ENCODE peak calls at places on chromosomes 4 and X, in eight cellular contexts. One of them, this sample, is unnamed. For H3K27me3, the result is how much of the 10 kb centered on the place peaks cover.

GRCh38 chrX:53452812-53453211 is 18.6 kb upstream of the HSD17B10 start:
- DNase-seq in ovary: no peak
- DNase-seq in H7: no peak
- DNase-seq in uterus: no peak
- DNase-seq in NT2/D1: no peak
- DNase-seq in CD8-positive, alpha-beta T cell: no peak
- DNase-seq in testis: no peak
- DNase-seq in brain microvascular endothelial cell: no peak
- DNase-seq in this sample: no peak

GRCh38 chrX:46683023-46683422 is 75.9 kb downstream of the SLC9A7 start:
- DNase-seq in ovary: no peak
- DNase-seq in H7: no peak
- DNase-seq in uterus: no peak
- DNase-seq in NT2/D1: no peak
- DNase-seq in CD8-positive, alpha-beta T cell: no peak
- DNase-seq in testis: no peak
- DNase-seq in brain microvascular endothelial cell: no peak
- DNase-seq in this sample: no peak

GRCh38 chr4:40592034-40592433 is 37.6 kb downstream of the RBM47 start:
- DNase-seq in ovary: no peak
- DNase-seq in H7: no peak
- DNase-seq in uterus: no peak
- DNase-seq in NT2/D1: no peak
- DNase-seq in CD8-positive, alpha-beta T cell: no peak
- DNase-seq in testis: no peak
- DNase-seq in brain microvascular endothelial cell: no peak
- DNase-seq in this sample: no peak

GRCh38 chrX:72306085-72306801 is 529 bp upstream of the CITED1 start:
- DNase-seq in ovary: no peak
- DNase-seq in H7: peak
- DNase-seq in uterus: no peak
- DNase-seq in NT2/D1: no peak
- DNase-seq in CD8-positive, alpha-beta T cell: no peak
- DNase-seq in testis: no peak
- DNase-seq in brain microvascular endothelial cell: no peak
- DNase-seq in this sample: no peak

GRCh38 chr4:122643257-122643656 is 22.4 kb upstream of the IL21 start:
- DNase-seq in ovary: no peak
- DNase-seq in H7: no peak
- DNase-seq in uterus: no peak
- DNase-seq in NT2/D1: no peak
- DNase-seq in CD8-positive, alpha-beta T cell: no peak
- DNase-seq in testis: no peak
- DNase-seq in brain microvascular endothelial cell: no peak
- DNase-seq in this sample: no peak

GRCh38 chr4:110005461-110006056 is 92.9 kb downstream of the EGF start:
- DNase-seq in ovary: no peak
- DNase-seq in H7: peak
- DNase-seq in uterus: no peak
- DNase-seq in NT2/D1: peak
- DNase-seq in CD8-positive, alpha-beta T cell: no peak
- DNase-seq in testis: no peak
- DNase-seq in brain microvascular endothelial cell: peak
- DNase-seq in this sample: no peak

GRCh38 chr4:38179690-38180299 is 219.6 kb downstream of the PTTG2 start:
- DNase-seq in ovary: peak
- DNase-seq in H7: peak
- DNase-seq in uterus: peak
- DNase-seq in NT2/D1: peak
- DNase-seq in CD8-positive, alpha-beta T cell: peak
- DNase-seq in testis: peak
- DNase-seq in brain microvascular endothelial cell: peak
- DNase-seq in this sample: peak

GRCh38 chr4:68748181-68748981 is 67.4 kb upstream of the UGT2B10 start:
- DNase-seq in ovary: no peak
- DNase-seq in H7: no peak
- DNase-seq in uterus: no peak
- DNase-seq in NT2/D1: no peak
- DNase-seq in CD8-positive, alpha-beta T cell: no peak
- DNase-seq in testis: no peak
- DNase-seq in brain microvascular endothelial cell: no peak
- DNase-seq in this sample: no peak

GRCh38 chrX:16290997-16291396 is 123.7 kb downstream of the MAGEB17 start:
- DNase-seq in ovary: no peak
- DNase-seq in H7: no peak
- DNase-seq in uterus: no peak
- DNase-seq in NT2/D1: no peak
- DNase-seq in CD8-positive, alpha-beta T cell: no peak
- DNase-seq in testis: no peak
- DNase-seq in brain microvascular endothelial cell: no peak
- DNase-seq in this sample: no peak

GRCh38 chrX:70656304-70656703 is 211.7 kb downstream of the DLG3 start:
- DNase-seq in ovary: no peak
- DNase-seq in H7: no peak
- DNase-seq in uterus: no peak
- DNase-seq in NT2/D1: no peak
- DNase-seq in CD8-positive, alpha-beta T cell: no peak
- DNase-seq in testis: no peak
- DNase-seq in brain microvascular endothelial cell: no peak
- DNase-seq in this sample: no peak

GRCh38 chr4:121072836-121073362 is 564 bp upstream of the NDNF start:
- DNase-seq in ovary: no peak
- DNase-seq in H7: peak
- DNase-seq in uterus: no peak
- DNase-seq in NT2/D1: no peak
- DNase-seq in CD8-positive, alpha-beta T cell: no peak
- DNase-seq in testis: peak
- DNase-seq in brain microvascular endothelial cell: no peak
- DNase-seq in this sample: no peak

GRCh38 chrX:71941771-71942170 is 31.1 kb downstream of the NHSL2 start:
- DNase-seq in ovary: peak
- DNase-seq in H7: peak
- DNase-seq in uterus: peak
- DNase-seq in NT2/D1: peak
- DNase-seq in CD8-positive, alpha-beta T cell: no peak
- DNase-seq in testis: no peak
- DNase-seq in brain microvascular endothelial cell: peak
- DNase-seq in this sample: no peak

GRCh38 chr4:46946914-46947313 is 37.9 kb upstream of the COX7B2 start:
- DNase-seq in ovary: no peak
- DNase-seq in H7: no peak
- DNase-seq in uterus: no peak
- DNase-seq in NT2/D1: no peak
- DNase-seq in CD8-positive, alpha-beta T cell: no peak
- DNase-seq in testis: no peak
- DNase-seq in brain microvascular endothelial cell: peak
- DNase-seq in this sample: no peak

DNA sequence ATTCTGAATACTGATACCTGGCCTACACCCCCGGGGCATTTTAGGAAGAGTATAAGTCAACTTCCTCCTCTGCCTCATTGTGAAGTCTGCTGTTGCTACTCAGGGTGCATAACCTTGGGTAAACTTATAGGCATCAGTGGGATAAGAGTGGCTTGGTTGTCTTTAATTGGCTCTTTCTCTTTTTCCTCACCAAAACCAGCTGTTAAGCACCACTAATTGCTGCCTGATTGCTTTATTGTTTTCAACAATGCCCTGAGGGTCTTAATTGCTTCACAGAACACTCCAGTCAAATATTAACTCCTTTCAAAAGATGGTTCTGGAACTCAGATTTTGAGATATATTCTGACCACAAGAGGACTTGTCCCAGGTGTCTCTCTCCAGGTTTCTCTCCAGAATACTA is 337.0 kb upstream of the MAGEB16 start:
- DNase-seq in ovary: no peak
- DNase-seq in H7: no peak
- DNase-seq in uterus: no peak
- DNase-seq in NT2/D1: no peak
- DNase-seq in CD8-positive, alpha-beta T cell: no peak
- DNase-seq in testis: no peak
- DNase-seq in brain microvascular endothelial cell: no peak
- DNase-seq in this sample: no peak
- H3K27me3 ChIP-seq in ovary: under half
- H3K27me3 ChIP-seq in H7: under half
- H3K27me3 ChIP-seq in uterus: under half
- H3K27me3 ChIP-seq in NT2/D1: under half
- H3K27me3 ChIP-seq in CD8-positive, alpha-beta T cell: under half
- H3K27me3 ChIP-seq in testis: under half
- H3K27me3 ChIP-seq in brain microvascular endothelial cell: under half
- H3K27me3 ChIP-seq in this sample: under half

GRCh38 chr4:146650034-146650433 is 11.3 kb downstream of the POU4F2 start:
- DNase-seq in ovary: no peak
- DNase-seq in H7: no peak
- DNase-seq in uterus: no peak
- DNase-seq in NT2/D1: no peak
- DNase-seq in CD8-positive, alpha-beta T cell: no peak
- DNase-seq in testis: no peak
- DNase-seq in brain microvascular endothelial cell: no peak
- DNase-seq in this sample: no peak

GRCh38 chr4:146648384-146648783 is 9.7 kb downstream of the POU4F2 start:
- DNase-seq in ovary: no peak
- DNase-seq in H7: peak
- DNase-seq in uterus: no peak
- DNase-seq in NT2/D1: no peak
- DNase-seq in CD8-positive, alpha-beta T cell: no peak
- DNase-seq in testis: no peak
- DNase-seq in brain microvascular endothelial cell: no peak
- DNase-seq in this sample: no peak

GRCh38 chr4:146649232-146649631 is 10.5 kb downstream of the POU4F2 start:
- DNase-seq in ovary: no peak
- DNase-seq in H7: no peak
- DNase-seq in uterus: no peak
- DNase-seq in NT2/D1: no peak
- DNase-seq in CD8-positive, alpha-beta T cell: no peak
- DNase-seq in testis: no peak
- DNase-seq in brain microvascular endothelial cell: no peak
- DNase-seq in this sample: no peak

GRCh38 chr4:146646601-146647000 is 7.9 kb downstream of the POU4F2 start:
- DNase-seq in ovary: no peak
- DNase-seq in H7: no peak
- DNase-seq in uterus: no peak
- DNase-seq in NT2/D1: no peak
- DNase-seq in CD8-positive, alpha-beta T cell: no peak
- DNase-seq in testis: no peak
- DNase-seq in brain microvascular endothelial cell: no peak
- DNase-seq in this sample: no peak

GRCh38 chr4:146647615-146648383 is 9.1 kb downstream of the POU4F2 start:
- DNase-seq in ovary: no peak
- DNase-seq in H7: peak
- DNase-seq in uterus: no peak
- DNase-seq in NT2/D1: no peak
- DNase-seq in CD8-positive, alpha-beta T cell: no peak
- DNase-seq in testis: no peak
- DNase-seq in brain microvascular endothelial cell: no peak
- DNase-seq in this sample: no peak
- H3K27me3 ChIP-seq in ovary: under half
- H3K27me3 ChIP-seq in H7: half or more
- H3K27me3 ChIP-seq in uterus: under half
- H3K27me3 ChIP-seq in NT2/D1: half or more
- H3K27me3 ChIP-seq in CD8-positive, alpha-beta T cell: under half
- H3K27me3 ChIP-seq in testis: under half
- H3K27me3 ChIP-seq in brain microvascular endothelial cell: half or more
- H3K27me3 ChIP-seq in this sample: under half

DNA sequence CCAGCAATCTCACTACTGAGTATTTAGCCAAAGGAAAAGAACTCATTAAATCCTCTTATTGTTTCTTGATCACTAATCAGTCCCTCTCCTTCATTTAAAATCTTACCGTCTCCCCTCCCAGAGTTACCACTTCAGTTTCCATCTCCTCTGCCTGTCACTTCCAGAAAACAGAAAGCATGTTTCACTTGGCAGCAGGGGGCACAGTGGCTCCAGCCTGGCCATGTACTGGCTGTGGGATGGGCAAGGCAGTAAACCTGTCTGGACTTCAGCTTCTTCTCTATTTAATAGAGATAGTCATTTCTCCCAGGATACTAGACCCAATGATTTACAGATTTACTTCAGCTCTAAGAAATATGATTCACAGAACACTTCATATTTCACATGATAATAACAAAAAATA is 63.2 kb downstream of the CD40LG start:
- DNase-seq in ovary: peak
- DNase-seq in H7: peak
- DNase-seq in uterus: peak
- DNase-seq in NT2/D1: no peak
- DNase-seq in CD8-positive, alpha-beta T cell: no peak
- DNase-seq in testis: peak
- DNase-seq in brain microvascular endothelial cell: peak
- DNase-seq in this sample: peak
- H3K27me3 ChIP-seq in ovary: under half
- H3K27me3 ChIP-seq in H7: under half
- H3K27me3 ChIP-seq in uterus: under half
- H3K27me3 ChIP-seq in NT2/D1: under half
- H3K27me3 ChIP-seq in CD8-positive, alpha-beta T cell: under half
- H3K27me3 ChIP-seq in testis: under half
- H3K27me3 ChIP-seq in brain microvascular endothelial cell: under half
- H3K27me3 ChIP-seq in this sample: under half

GRCh38 chr4:55386840-55387239 is 8.9 kb upstream of the TMEM165 start:
- DNase-seq in ovary: no peak
- DNase-seq in H7: no peak
- DNase-seq in uterus: no peak
- DNase-seq in NT2/D1: no peak
- DNase-seq in CD8-positive, alpha-beta T cell: no peak
- DNase-seq in testis: no peak
- DNase-seq in brain microvascular endothelial cell: no peak
- DNase-seq in this sample: no peak

GRCh38 chr4:55386073-55386472 is 9.7 kb upstream of the TMEM165 start:
- DNase-seq in ovary: no peak
- DNase-seq in H7: peak
- DNase-seq in uterus: no peak
- DNase-seq in NT2/D1: no peak
- DNase-seq in CD8-positive, alpha-beta T cell: no peak
- DNase-seq in testis: no peak
- DNase-seq in brain microvascular endothelial cell: peak
- DNase-seq in this sample: no peak

GRCh38 chr4:55382515-55383003 is 13.2 kb upstream of the TMEM165 start:
- DNase-seq in ovary: no peak
- DNase-seq in H7: no peak
- DNase-seq in uterus: no peak
- DNase-seq in NT2/D1: no peak
- DNase-seq in CD8-positive, alpha-beta T cell: no peak
- DNase-seq in testis: no peak
- DNase-seq in brain microvascular endothelial cell: no peak
- DNase-seq in this sample: no peak

GRCh38 chr4:55381502-55381901 is 14.3 kb upstream of the TMEM165 start:
- DNase-seq in ovary: no peak
- DNase-seq in H7: no peak
- DNase-seq in uterus: no peak
- DNase-seq in NT2/D1: no peak
- DNase-seq in CD8-positive, alpha-beta T cell: no peak
- DNase-seq in testis: no peak
- DNase-seq in brain microvascular endothelial cell: no peak
- DNase-seq in this sample: no peak

DNA sequence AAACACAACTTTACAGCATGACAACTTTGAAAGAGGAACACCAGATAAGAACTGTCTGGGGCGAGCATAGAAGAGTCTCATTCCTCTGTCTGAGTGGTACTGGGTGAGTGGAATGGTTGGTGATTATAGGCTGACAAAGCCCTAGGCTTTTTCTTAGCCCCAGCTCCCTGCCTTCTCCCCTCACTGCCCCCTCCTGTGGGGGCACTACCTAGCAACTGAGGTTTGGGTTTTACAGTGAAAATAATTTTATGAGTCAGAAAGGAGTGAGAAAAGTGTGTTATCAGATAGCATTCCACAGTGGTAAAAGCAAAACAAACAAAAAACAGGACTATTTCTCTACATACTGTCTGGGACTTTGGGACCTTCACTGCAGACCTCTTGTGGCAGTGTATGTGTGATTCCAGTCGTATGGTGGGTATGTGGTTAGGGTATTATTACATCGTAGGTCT is 10.5 kb upstream of the TMEM165 start:
- DNase-seq in ovary: no peak
- DNase-seq in H7: no peak
- DNase-seq in uterus: no peak
- DNase-seq in NT2/D1: no peak
- DNase-seq in CD8-positive, alpha-beta T cell: no peak
- DNase-seq in testis: no peak
- DNase-seq in brain microvascular endothelial cell: peak
- DNase-seq in this sample: no peak
- H3K27me3 ChIP-seq in ovary: under half
- H3K27me3 ChIP-seq in H7: under half
- H3K27me3 ChIP-seq in uterus: under half
- H3K27me3 ChIP-seq in NT2/D1: under half
- H3K27me3 ChIP-seq in CD8-positive, alpha-beta T cell: under half
- H3K27me3 ChIP-seq in testis: under half
- H3K27me3 ChIP-seq in brain microvascular endothelial cell: under half
- H3K27me3 ChIP-seq in this sample: under half

This sample was measured in prostate gland.